ENCODE peak calls at places on chromosomes 12 and 14, in six cellular contexts. One of them, this sample, is unnamed.

GRCh38 chr12:54459355-54459754 is 14.0 kb downstream of the GTSF1 start:
- DNase-seq in SK-N-SH: no peak
- DNase-seq in mucosa of descending colon: no peak
- DNase-seq in WERI-Rb-1: no peak
- DNase-seq in progenitor cell of endocrine pancreas: no peak
- DNase-seq in transverse colon: no peak
- DNase-seq in this sample: no peak

GRCh38 chr12:108799528-108800243 is 57.7 kb downstream of the SSH1 start:
- DNase-seq in SK-N-SH: no peak
- DNase-seq in mucosa of descending colon: peak; percentile 10
- DNase-seq in WERI-Rb-1: no peak
- DNase-seq in progenitor cell of endocrine pancreas: no peak
- DNase-seq in transverse colon: no peak
- DNase-seq in this sample: no peak

GRCh38 chr12:31234053-31234835 is 91.7 kb downstream of the SINHCAF start:
- DNase-seq in SK-N-SH: no peak
- DNase-seq in mucosa of descending colon: no peak
- DNase-seq in WERI-Rb-1: no peak
- DNase-seq in progenitor cell of endocrine pancreas: no peak
- DNase-seq in transverse colon: no peak
- DNase-seq in this sample: no peak

GRCh38 chr14:96260341-96260821 is 4.4 kb downstream of the BDKRB1 start:
- DNase-seq in SK-N-SH: no peak
- DNase-seq in mucosa of descending colon: no peak
- DNase-seq in WERI-Rb-1: no peak
- DNase-seq in progenitor cell of endocrine pancreas: no peak
- DNase-seq in transverse colon: no peak
- DNase-seq in this sample: no peak

GRCh38 chr12:49907352-49907751 is 3.7 kb upstream of the FAIM2 start:
- DNase-seq in SK-N-SH: no peak
- DNase-seq in mucosa of descending colon: no peak
- DNase-seq in WERI-Rb-1: no peak
- DNase-seq in progenitor cell of endocrine pancreas: no peak
- DNase-seq in transverse colon: no peak
- DNase-seq in this sample: no peak

GRCh38 chr14:101410126-101410525 is 151.2 kb upstream of the DIO3 start:
- DNase-seq in SK-N-SH: no peak
- DNase-seq in mucosa of descending colon: no peak
- DNase-seq in WERI-Rb-1: no peak
- DNase-seq in progenitor cell of endocrine pancreas: no peak
- DNase-seq in transverse colon: no peak
- DNase-seq in this sample: no peak

GRCh38 chr14:106530423-106531107 is 1004.2 kb downstream of the TMEM121 start:
- DNase-seq in SK-N-SH: no peak
- DNase-seq in mucosa of descending colon: no peak
- DNase-seq in WERI-Rb-1: peak; percentile 10
- DNase-seq in progenitor cell of endocrine pancreas: no peak
- DNase-seq in transverse colon: peak; percentile 46
- DNase-seq in this sample: no peak

GRCh38 chr12:92556141-92556540 is 146.6 kb upstream of the PLEKHG7 start:
- DNase-seq in SK-N-SH: no peak
- DNase-seq in mucosa of descending colon: no peak
- DNase-seq in WERI-Rb-1: no peak
- DNase-seq in progenitor cell of endocrine pancreas: no peak
- DNase-seq in transverse colon: no peak
- DNase-seq in this sample: no peak

GRCh38 chr12:52396656-52397055 is 9.5 kb downstream of the KRT82 start:
- DNase-seq in SK-N-SH: no peak
- DNase-seq in mucosa of descending colon: peak; percentile 1
- DNase-seq in WERI-Rb-1: no peak
- DNase-seq in progenitor cell of endocrine pancreas: no peak
- DNase-seq in transverse colon: no peak
- DNase-seq in this sample: no peak

GRCh38 chr12:98137278-98137677 is 378.1 kb upstream of the TMPO start:
- DNase-seq in SK-N-SH: no peak
- DNase-seq in mucosa of descending colon: no peak
- DNase-seq in WERI-Rb-1: peak; percentile 13
- DNase-seq in progenitor cell of endocrine pancreas: no peak
- DNase-seq in transverse colon: no peak
- DNase-seq in this sample: no peak

GRCh38 chr12:126761420-126761819 is 1505.5 kb upstream of the TMEM132C start:
- DNase-seq in SK-N-SH: no peak
- DNase-seq in mucosa of descending colon: no peak
- DNase-seq in WERI-Rb-1: no peak
- DNase-seq in progenitor cell of endocrine pancreas: no peak
- DNase-seq in transverse colon: no peak
- DNase-seq in this sample: no peak

GRCh38 chr12:82366182-82366581 is 7.9 kb downstream of the METTL25 start:
- DNase-seq in SK-N-SH: no peak
- DNase-seq in mucosa of descending colon: no peak
- DNase-seq in WERI-Rb-1: no peak
- DNase-seq in progenitor cell of endocrine pancreas: no peak
- DNase-seq in transverse colon: no peak
- DNase-seq in this sample: no peak

GRCh38 chr12:74903522-74903921 is 306.1 kb downstream of the KCNC2 start:
- DNase-seq in SK-N-SH: no peak
- DNase-seq in mucosa of descending colon: no peak
- DNase-seq in WERI-Rb-1: no peak
- DNase-seq in progenitor cell of endocrine pancreas: no peak
- DNase-seq in transverse colon: no peak
- DNase-seq in this sample: no peak

GRCh38 chr12:71069317-71069716 is 88.5 kb downstream of the TSPAN8 start:
- DNase-seq in SK-N-SH: no peak
- DNase-seq in mucosa of descending colon: no peak
- DNase-seq in WERI-Rb-1: no peak
- DNase-seq in progenitor cell of endocrine pancreas: no peak
- DNase-seq in transverse colon: no peak
- DNase-seq in this sample: no peak

GRCh38 chr14:89349196-89350008 is 67.6 kb downstream of the FOXN3 start:
- DNase-seq in SK-N-SH: peak; percentile 64
- DNase-seq in mucosa of descending colon: no peak
- DNase-seq in WERI-Rb-1: peak; percentile 22
- DNase-seq in progenitor cell of endocrine pancreas: no peak
- DNase-seq in transverse colon: peak; percentile 53
- DNase-seq in this sample: no peak

GRCh38 chr12:16165506-16165905 is 112.0 kb downstream of the SLC15A5 start:
- DNase-seq in SK-N-SH: peak; percentile 16
- DNase-seq in mucosa of descending colon: no peak
- DNase-seq in WERI-Rb-1: peak; percentile 45
- DNase-seq in progenitor cell of endocrine pancreas: no peak
- DNase-seq in transverse colon: peak; percentile 52
- DNase-seq in this sample: no peak

GRCh38 chr12:110579239-110579888 is 3.8 kb downstream of the PPTC7 start:
- DNase-seq in SK-N-SH: no peak
- DNase-seq in mucosa of descending colon: no peak
- DNase-seq in WERI-Rb-1: no peak
- DNase-seq in progenitor cell of endocrine pancreas: no peak
- DNase-seq in transverse colon: no peak
- DNase-seq in this sample: no peak

GRCh38 chr14:29028973-29029582 is 262.5 kb downstream of the FOXG1 start:
- DNase-seq in SK-N-SH: no peak
- DNase-seq in mucosa of descending colon: no peak
- DNase-seq in WERI-Rb-1: no peak
- DNase-seq in progenitor cell of endocrine pancreas: peak; percentile 15
- DNase-seq in transverse colon: no peak
- DNase-seq in this sample: no peak

GRCh38 chr12:48569946-48570345 is at the start of gene LALBA:
- DNase-seq in SK-N-SH: no peak
- DNase-seq in mucosa of descending colon: no peak
- DNase-seq in WERI-Rb-1: no peak
- DNase-seq in progenitor cell of endocrine pancreas: no peak
- DNase-seq in transverse colon: no peak
- DNase-seq in this sample: no peak

GRCh38 chr14:78508023-78508422 is 337.9 kb downstream of the NRXN3 start:
- DNase-seq in SK-N-SH: no peak
- DNase-seq in mucosa of descending colon: no peak
- DNase-seq in WERI-Rb-1: no peak
- DNase-seq in progenitor cell of endocrine pancreas: no peak
- DNase-seq in transverse colon: no peak
- DNase-seq in this sample: no peak

GRCh38 chr14:21525995-21526671 is at the start of gene SALL2:
- DNase-seq in SK-N-SH: peak; percentile 93
- DNase-seq in mucosa of descending colon: peak; percentile 67
- DNase-seq in WERI-Rb-1: peak; percentile 97
- DNase-seq in progenitor cell of endocrine pancreas: peak; percentile 71
- DNase-seq in transverse colon: peak; percentile 71
- DNase-seq in this sample: peak; percentile 83

GRCh38 chr14:94180655-94181271 is 6.6 kb downstream of the PPP4R4 start:
- DNase-seq in SK-N-SH: peak; percentile 38
- DNase-seq in mucosa of descending colon: no peak
- DNase-seq in WERI-Rb-1: no peak
- DNase-seq in progenitor cell of endocrine pancreas: no peak
- DNase-seq in transverse colon: no peak
- DNase-seq in this sample: no peak

GRCh38 chr14:77474763-77475162 is 16.9 kb downstream of the AHSA1 start:
- DNase-seq in SK-N-SH: no peak
- DNase-seq in mucosa of descending colon: no peak
- DNase-seq in WERI-Rb-1: no peak
- DNase-seq in progenitor cell of endocrine pancreas: no peak
- DNase-seq in transverse colon: no peak
- DNase-seq in this sample: no peak

GRCh38 chr14:99350751-99351150 is 78.8 kb upstream of the BCL11B start:
- DNase-seq in SK-N-SH: peak; percentile 44
- DNase-seq in mucosa of descending colon: no peak
- DNase-seq in WERI-Rb-1: no peak
- DNase-seq in progenitor cell of endocrine pancreas: no peak
- DNase-seq in transverse colon: no peak
- DNase-seq in this sample: no peak

DNA sequence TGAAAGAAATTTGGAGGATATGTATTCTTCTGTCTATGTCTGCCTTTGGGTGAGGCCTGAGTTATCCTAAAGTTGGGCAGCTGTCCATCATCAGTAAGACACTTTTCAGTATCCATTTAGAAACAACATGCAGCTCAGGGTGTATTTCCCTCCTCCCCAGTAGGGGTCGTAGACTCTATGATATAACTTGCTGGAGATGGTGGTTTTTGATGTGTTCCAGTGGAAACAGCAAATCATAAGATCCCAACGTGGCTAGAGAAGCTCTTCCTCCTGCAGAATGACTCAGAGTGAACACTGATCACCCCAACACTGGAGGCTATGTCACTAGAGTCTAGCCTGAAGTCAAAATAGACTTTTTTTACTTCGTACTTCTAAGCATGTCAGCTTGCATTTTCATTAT is 331.6 kb upstream of the STXBP6 start:
- DNase-seq in SK-N-SH: peak; percentile 4
- DNase-seq in mucosa of descending colon: no peak
- DNase-seq in WERI-Rb-1: no peak
- DNase-seq in progenitor cell of endocrine pancreas: no peak
- DNase-seq in transverse colon: no peak
- DNase-seq in this sample: no peak
- TF ChIP-seq CTCF in SK-N-SH: peak; percentile 57
- TF ChIP-seq CTCF in mucosa of descending colon: no peak
- TF ChIP-seq CTCF in WERI-Rb-1: peak; percentile 38
- TF ChIP-seq CTCF in progenitor cell of endocrine pancreas: peak; percentile 56
- TF ChIP-seq CTCF in transverse colon: no peak
- TF ChIP-seq CTCF in this sample: peak; percentile 63

GRCh38 chr14:72471346-72471745 is 422.6 kb downstream of the DPF3 start:
- DNase-seq in SK-N-SH: no peak
- DNase-seq in mucosa of descending colon: no peak
- DNase-seq in WERI-Rb-1: no peak
- DNase-seq in progenitor cell of endocrine pancreas: no peak
- DNase-seq in transverse colon: no peak
- DNase-seq in this sample: no peak

GRCh38 chr14:72478397-72479025 is 415.4 kb downstream of the DPF3 start:
- DNase-seq in SK-N-SH: no peak
- DNase-seq in mucosa of descending colon: no peak
- DNase-seq in WERI-Rb-1: no peak
- DNase-seq in progenitor cell of endocrine pancreas: no peak
- DNase-seq in transverse colon: no peak
- DNase-seq in this sample: no peak

GRCh38 chr14:72476657-72477499 is 417.0 kb downstream of the DPF3 start:
- DNase-seq in SK-N-SH: no peak
- DNase-seq in mucosa of descending colon: no peak
- DNase-seq in WERI-Rb-1: no peak
- DNase-seq in progenitor cell of endocrine pancreas: no peak
- DNase-seq in transverse colon: peak; percentile 32
- DNase-seq in this sample: no peak

DNA sequence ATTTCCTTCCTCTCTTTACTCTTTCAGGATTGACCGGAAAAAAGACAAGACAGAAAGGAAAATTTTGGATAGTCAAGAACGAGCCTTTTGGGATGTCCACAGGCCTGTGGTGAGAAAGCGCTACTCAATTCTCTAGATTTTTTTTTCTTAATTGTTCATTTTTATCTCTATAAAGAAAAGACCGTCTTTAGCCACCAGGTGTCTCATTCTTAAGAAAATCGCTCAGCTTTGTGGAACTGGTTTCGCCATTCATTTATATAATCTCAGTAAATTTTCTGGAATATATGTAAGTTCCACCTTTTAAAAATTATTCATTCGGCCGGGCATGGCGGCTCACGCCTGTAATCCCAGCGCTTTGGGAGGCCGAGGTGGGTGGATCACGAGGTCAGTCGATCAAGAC is 421.1 kb downstream of the DPF3 start:
- DNase-seq in SK-N-SH: no peak
- DNase-seq in mucosa of descending colon: no peak
- DNase-seq in WERI-Rb-1: no peak
- DNase-seq in progenitor cell of endocrine pancreas: no peak
- DNase-seq in transverse colon: no peak
- DNase-seq in this sample: no peak
- TF ChIP-seq CTCF in SK-N-SH: peak; percentile 28
- TF ChIP-seq CTCF in mucosa of descending colon: no peak
- TF ChIP-seq CTCF in WERI-Rb-1: no peak
- TF ChIP-seq CTCF in progenitor cell of endocrine pancreas: peak; percentile 25
- TF ChIP-seq CTCF in transverse colon: no peak
- TF ChIP-seq CTCF in this sample: peak; percentile 59

DNA sequence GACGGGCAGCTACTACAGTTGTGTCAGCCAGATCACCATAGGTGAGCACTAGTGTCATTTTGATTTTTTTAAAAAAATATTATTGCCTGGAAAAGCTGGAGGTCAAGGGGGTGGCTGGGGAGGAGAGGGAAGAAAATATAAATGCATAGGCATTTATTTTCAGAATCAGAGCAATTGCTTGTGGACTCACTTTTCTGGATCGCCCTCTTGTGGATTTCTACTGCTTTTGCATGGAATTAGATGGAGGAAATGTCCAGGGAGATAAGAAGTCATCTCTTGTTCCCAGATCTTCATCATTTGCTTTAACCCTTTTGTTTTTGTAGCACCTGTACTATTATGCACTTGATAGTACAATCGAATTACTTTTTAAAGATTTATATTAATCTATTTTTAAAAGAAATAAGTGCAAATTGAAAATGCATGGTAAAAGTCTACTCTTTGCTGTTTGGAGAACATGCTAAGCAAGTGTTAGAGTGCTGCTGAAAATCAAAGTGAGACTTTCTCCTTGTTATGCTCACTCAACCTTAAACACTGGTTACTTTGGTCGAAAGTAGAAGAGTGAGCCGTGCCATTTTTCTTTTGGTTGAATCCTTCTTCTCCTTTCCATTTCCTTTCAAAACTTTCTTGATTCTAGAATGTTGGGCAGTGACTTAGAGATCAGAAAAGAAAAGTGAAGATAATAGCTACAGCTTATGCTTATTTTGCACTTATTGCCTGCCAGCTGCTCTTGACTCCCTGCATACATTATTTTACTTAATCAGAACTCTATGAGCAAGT is 60.6 kb upstream of the ANO4 start:
- DNase-seq in SK-N-SH: no peak
- DNase-seq in mucosa of descending colon: no peak
- DNase-seq in WERI-Rb-1: no peak
- DNase-seq in progenitor cell of endocrine pancreas: no peak
- DNase-seq in transverse colon: no peak
- DNase-seq in this sample: no peak
- TF ChIP-seq CTCF in SK-N-SH: peak; percentile 65
- TF ChIP-seq CTCF in mucosa of descending colon: no peak
- TF ChIP-seq CTCF in WERI-Rb-1: peak; percentile 43
- TF ChIP-seq CTCF in progenitor cell of endocrine pancreas: peak; percentile 68
- TF ChIP-seq CTCF in transverse colon: peak; percentile 49
- TF ChIP-seq CTCF in this sample: peak; percentile 77

GRCh38 chr14:73168691-73169090 is 32.4 kb downstream of the PSEN1 start:
- DNase-seq in SK-N-SH: no peak
- DNase-seq in mucosa of descending colon: no peak
- DNase-seq in WERI-Rb-1: no peak
- DNase-seq in progenitor cell of endocrine pancreas: no peak
- DNase-seq in transverse colon: no peak
- DNase-seq in this sample: no peak
- TF ChIP-seq CTCF in SK-N-SH: no peak
- TF ChIP-seq CTCF in mucosa of descending colon: no peak
- TF ChIP-seq CTCF in WERI-Rb-1: no peak
- TF ChIP-seq CTCF in progenitor cell of endocrine pancreas: no peak
- TF ChIP-seq CTCF in transverse colon: no peak
- TF ChIP-seq CTCF in this sample: no peak